ENCODE peak calls at places on chromosomes 11 and 22, in six cellular contexts. I, N, B, J, A and K are unnamed samples.

GRCh38 chr11:119759324-119759723 is 30.3 kb upstream of the NECTIN1 start:
- DNase-seq in I (no peak), N (no peak), B (no peak), J (no peak), A (peak; percentile 85), K (no peak)

GRCh38 chr11:8818421-8818820 is 92.6 kb upstream of the AKIP1 start:
- DNase-seq in I (no peak), N (no peak), B (no peak), J (no peak), A (no peak), K (no peak)

GRCh38 chr22:24244144-24244787 is 616 bp downstream of the GGT5 start:
- DNase-seq in I (peak; percentile 44), N (no peak), B (no peak), J (no peak), A (peak; percentile 61), K (no peak)

GRCh38 chr22:46813816-46814597 is 51.6 kb downstream of the TBC1D22A start:
- DNase-seq in I (no peak), N (no peak), B (no peak), J (no peak), A (peak; percentile 85), K (no peak)

GRCh38 chr11:122343247-122343646 is 227.2 kb upstream of the BLID start:
- DNase-seq in I (no peak), N (no peak), B (no peak), J (no peak), A (peak; percentile 95), K (no peak)

GRCh38 chr22:42697542-42698013 is 23.1 kb downstream of the A4GALT start:
- DNase-seq in I (no peak), N (no peak), B (no peak), J (peak; percentile 61), A (peak; percentile 84), K (no peak)

GRCh38 chr11:18567081-18567480 is 21.5 kb downstream of the UEVLD start:
- DNase-seq in I (no peak), N (no peak), B (no peak), J (no peak), A (no peak), K (no peak)

GRCh38 chr11:45335434-45335833 is 49.3 kb upstream of the SYT13 start:
- DNase-seq in I (no peak), N (no peak), B (no peak), J (no peak), A (no peak), K (no peak)

GRCh38 chr11:6604081-6604626 is 580 bp downstream of the ILK start:
- DNase-seq in I (peak; percentile 88), N (peak; percentile 70), B (no peak), J (peak; percentile 34), A (peak; percentile 64), K (peak; percentile 85)

GRCh38 chr11:30346068-30346688 is 23.3 kb downstream of the ARL14EP start:
- DNase-seq in I (peak; percentile 82), N (no peak), B (no peak), J (peak; percentile 22), A (peak; percentile 15), K (no peak)

GRCh38 chr11:3983101-3983500 is 111.5 kb upstream of the RRM1 start:
- DNase-seq in I (no peak), N (no peak), B (no peak), J (no peak), A (no peak), K (no peak)

GRCh38 chr11:73271936-73272679 is at the start of gene P2RY6:
- DNase-seq in I (no peak), N (no peak), B (no peak), J (peak; percentile 51), A (peak; percentile 59), K (no peak)

GRCh38 chr11:130396965-130397364 is 31.4 kb downstream of the ADAMTS8 start:
- DNase-seq in I (no peak), N (no peak), B (no peak), J (no peak), A (no peak), K (no peak)

GRCh38 chr22:28207281-28208030 is 288.4 kb upstream of the PITPNB start:
- DNase-seq in I (no peak), N (no peak), B (no peak), J (no peak), A (peak; percentile 80), K (no peak)

GRCh38 chr11:101576536-101576935 is 7.3 kb downstream of the TRPC6 start:
- DNase-seq in I (no peak), N (no peak), B (no peak), J (no peak), A (no peak), K (no peak)

GRCh38 chr22:46411347-46411746 is 75.8 kb downstream of the TRMU start:
- DNase-seq in I (no peak), N (no peak), B (no peak), J (no peak), A (no peak), K (no peak)

GRCh38 chr11:70640408-70640807 is 242.1 kb downstream of the CTTN start:
- DNase-seq in I (no peak), N (no peak), B (no peak), J (no peak), A (no peak), K (no peak)

GRCh38 chr11:81007046-81007445 is 1566.2 kb upstream of the TENM4 start:
- DNase-seq in I (peak; percentile 3), N (no peak), B (no peak), J (peak; percentile 1), A (peak; percentile 24), K (no peak)

GRCh38 chr11:113160652-113161051 is 153.7 kb upstream of the TTC12 start:
- DNase-seq in I (no peak), N (no peak), B (no peak), J (no peak), A (no peak), K (no peak)